ENCODE peak calls at places on chromosomes 4 and X, in eight cellular contexts. One of them, this sample, is unnamed.

GRCh38 chr4:153013202-153013988 is 77.3 kb downstream of the FHDC1 start:
- ATAC-seq in activated naive CD8-positive, alpha-beta T cell treated with anti-CD3 and anti-CD28 coated beads, Interleukin-2, amount 10 ng/mL, durations not matched to agents 7 days and 5 days: no peak
- ATAC-seq in natural killer cell: no peak
- ATAC-seq in heart left ventricle: no peak
- ATAC-seq in foreskin keratinocyte: no peak
- ATAC-seq in T-helper 17 cell: no peak
- ATAC-seq in activated T-helper 17 cell treated with anti-CD3 and anti-CD28 coated beads, Interleukin-2, amount 50 U/mL, for 72 hours: no peak
- ATAC-seq in Right ventricle myocardium superior: no peak
- ATAC-seq in this sample: no peak

GRCh38 chrX:44061940-44062339 is 88.8 kb upstream of the NDP start:
- ATAC-seq in activated naive CD8-positive, alpha-beta T cell treated with anti-CD3 and anti-CD28 coated beads, Interleukin-2, amount 10 ng/mL, durations not matched to agents 7 days and 5 days: no peak
- ATAC-seq in natural killer cell: no peak
- ATAC-seq in heart left ventricle: no peak
- ATAC-seq in foreskin keratinocyte: no peak
- ATAC-seq in T-helper 17 cell: no peak
- ATAC-seq in activated T-helper 17 cell treated with anti-CD3 and anti-CD28 coated beads, Interleukin-2, amount 50 U/mL, for 72 hours: no peak
- ATAC-seq in Right ventricle myocardium superior: no peak
- ATAC-seq in this sample: no peak

GRCh38 chr4:168451744-168452394 is 28.4 kb downstream of the DDX60L start:
- ATAC-seq in activated naive CD8-positive, alpha-beta T cell treated with anti-CD3 and anti-CD28 coated beads, Interleukin-2, amount 10 ng/mL, durations not matched to agents 7 days and 5 days: peak
- ATAC-seq in natural killer cell: peak
- ATAC-seq in heart left ventricle: peak
- ATAC-seq in foreskin keratinocyte: peak
- ATAC-seq in T-helper 17 cell: no peak
- ATAC-seq in activated T-helper 17 cell treated with anti-CD3 and anti-CD28 coated beads, Interleukin-2, amount 50 U/mL, for 72 hours: peak
- ATAC-seq in Right ventricle myocardium superior: no peak
- ATAC-seq in this sample: no peak

GRCh38 chrX:81414630-81415029 is 212.7 kb downstream of the SH3BGRL start:
- ATAC-seq in activated naive CD8-positive, alpha-beta T cell treated with anti-CD3 and anti-CD28 coated beads, Interleukin-2, amount 10 ng/mL, durations not matched to agents 7 days and 5 days: no peak
- ATAC-seq in natural killer cell: no peak
- ATAC-seq in heart left ventricle: no peak
- ATAC-seq in foreskin keratinocyte: no peak
- ATAC-seq in T-helper 17 cell: no peak
- ATAC-seq in activated T-helper 17 cell treated with anti-CD3 and anti-CD28 coated beads, Interleukin-2, amount 50 U/mL, for 72 hours: no peak
- ATAC-seq in Right ventricle myocardium superior: no peak
- ATAC-seq in this sample: no peak

GRCh38 chrX:140157611-140158010 is 192.3 kb upstream of the CXorf66 start:
- ATAC-seq in activated naive CD8-positive, alpha-beta T cell treated with anti-CD3 and anti-CD28 coated beads, Interleukin-2, amount 10 ng/mL, durations not matched to agents 7 days and 5 days: no peak
- ATAC-seq in natural killer cell: no peak
- ATAC-seq in heart left ventricle: no peak
- ATAC-seq in foreskin keratinocyte: no peak
- ATAC-seq in T-helper 17 cell: no peak
- ATAC-seq in activated T-helper 17 cell treated with anti-CD3 and anti-CD28 coated beads, Interleukin-2, amount 50 U/mL, for 72 hours: no peak
- ATAC-seq in Right ventricle myocardium superior: no peak
- ATAC-seq in this sample: no peak

GRCh38 chrX:17547658-17548057 is 172.7 kb downstream of the NHS start:
- ATAC-seq in activated naive CD8-positive, alpha-beta T cell treated with anti-CD3 and anti-CD28 coated beads, Interleukin-2, amount 10 ng/mL, durations not matched to agents 7 days and 5 days: no peak
- ATAC-seq in natural killer cell: no peak
- ATAC-seq in heart left ventricle: peak
- ATAC-seq in foreskin keratinocyte: peak
- ATAC-seq in T-helper 17 cell: no peak
- ATAC-seq in activated T-helper 17 cell treated with anti-CD3 and anti-CD28 coated beads, Interleukin-2, amount 50 U/mL, for 72 hours: no peak
- ATAC-seq in Right ventricle myocardium superior: peak
- ATAC-seq in this sample: no peak

GRCh38 chrX:153906126-153906917 is 1.8 kb downstream of the AVPR2 start:
- ATAC-seq in activated naive CD8-positive, alpha-beta T cell treated with anti-CD3 and anti-CD28 coated beads, Interleukin-2, amount 10 ng/mL, durations not matched to agents 7 days and 5 days: peak
- ATAC-seq in natural killer cell: peak
- ATAC-seq in heart left ventricle: no peak
- ATAC-seq in foreskin keratinocyte: no peak
- ATAC-seq in T-helper 17 cell: peak
- ATAC-seq in activated T-helper 17 cell treated with anti-CD3 and anti-CD28 coated beads, Interleukin-2, amount 50 U/mL, for 72 hours: peak
- ATAC-seq in Right ventricle myocardium superior: no peak
- ATAC-seq in this sample: no peak

GRCh38 chr4:25442863-25443307 is 65.8 kb downstream of the ANAPC4 start:
- ATAC-seq in activated naive CD8-positive, alpha-beta T cell treated with anti-CD3 and anti-CD28 coated beads, Interleukin-2, amount 10 ng/mL, durations not matched to agents 7 days and 5 days: no peak
- ATAC-seq in natural killer cell: no peak
- ATAC-seq in heart left ventricle: no peak
- ATAC-seq in foreskin keratinocyte: no peak
- ATAC-seq in T-helper 17 cell: no peak
- ATAC-seq in activated T-helper 17 cell treated with anti-CD3 and anti-CD28 coated beads, Interleukin-2, amount 50 U/mL, for 72 hours: no peak
- ATAC-seq in Right ventricle myocardium superior: no peak
- ATAC-seq in this sample: no peak

GRCh38 chr4:70505152-70505748 is 13.1 kb upstream of the AMTN start:
- ATAC-seq in activated naive CD8-positive, alpha-beta T cell treated with anti-CD3 and anti-CD28 coated beads, Interleukin-2, amount 10 ng/mL, durations not matched to agents 7 days and 5 days: peak
- ATAC-seq in natural killer cell: peak
- ATAC-seq in heart left ventricle: no peak
- ATAC-seq in foreskin keratinocyte: peak
- ATAC-seq in T-helper 17 cell: peak
- ATAC-seq in activated T-helper 17 cell treated with anti-CD3 and anti-CD28 coated beads, Interleukin-2, amount 50 U/mL, for 72 hours: peak
- ATAC-seq in Right ventricle myocardium superior: no peak
- ATAC-seq in this sample: no peak

GRCh38 chr4:25440478-25441030 is 63.5 kb downstream of the ANAPC4 start:
- ATAC-seq in activated naive CD8-positive, alpha-beta T cell treated with anti-CD3 and anti-CD28 coated beads, Interleukin-2, amount 10 ng/mL, durations not matched to agents 7 days and 5 days: no peak
- ATAC-seq in natural killer cell: no peak
- ATAC-seq in heart left ventricle: peak
- ATAC-seq in foreskin keratinocyte: no peak
- ATAC-seq in T-helper 17 cell: no peak
- ATAC-seq in activated T-helper 17 cell treated with anti-CD3 and anti-CD28 coated beads, Interleukin-2, amount 50 U/mL, for 72 hours: no peak
- ATAC-seq in Right ventricle myocardium superior: peak
- ATAC-seq in this sample: no peak

GRCh38 chr4:137360701-137361213 is 171.5 kb downstream of the PCDH18 start:
- ATAC-seq in activated naive CD8-positive, alpha-beta T cell treated with anti-CD3 and anti-CD28 coated beads, Interleukin-2, amount 10 ng/mL, durations not matched to agents 7 days and 5 days: no peak
- ATAC-seq in natural killer cell: no peak
- ATAC-seq in heart left ventricle: no peak
- ATAC-seq in foreskin keratinocyte: no peak
- ATAC-seq in T-helper 17 cell: no peak
- ATAC-seq in activated T-helper 17 cell treated with anti-CD3 and anti-CD28 coated beads, Interleukin-2, amount 50 U/mL, for 72 hours: no peak
- ATAC-seq in Right ventricle myocardium superior: no peak
- ATAC-seq in this sample: no peak

GRCh38 chr4:153296424-153296823 is 48.1 kb upstream of the MND1 start:
- ATAC-seq in activated naive CD8-positive, alpha-beta T cell treated with anti-CD3 and anti-CD28 coated beads, Interleukin-2, amount 10 ng/mL, durations not matched to agents 7 days and 5 days: no peak
- ATAC-seq in natural killer cell: no peak
- ATAC-seq in heart left ventricle: no peak
- ATAC-seq in foreskin keratinocyte: peak
- ATAC-seq in T-helper 17 cell: no peak
- ATAC-seq in activated T-helper 17 cell treated with anti-CD3 and anti-CD28 coated beads, Interleukin-2, amount 50 U/mL, for 72 hours: no peak
- ATAC-seq in Right ventricle myocardium superior: peak
- ATAC-seq in this sample: peak

GRCh38 chrX:9341305-9342201 is 123.3 kb upstream of the TBL1X start:
- ATAC-seq in activated naive CD8-positive, alpha-beta T cell treated with anti-CD3 and anti-CD28 coated beads, Interleukin-2, amount 10 ng/mL, durations not matched to agents 7 days and 5 days: peak
- ATAC-seq in natural killer cell: peak
- ATAC-seq in heart left ventricle: peak
- ATAC-seq in foreskin keratinocyte: no peak
- ATAC-seq in T-helper 17 cell: peak
- ATAC-seq in activated T-helper 17 cell treated with anti-CD3 and anti-CD28 coated beads, Interleukin-2, amount 50 U/mL, for 72 hours: peak
- ATAC-seq in Right ventricle myocardium superior: peak
- ATAC-seq in this sample: peak

This sample was measured in gastroesophageal sphincter.